ENCODE peak calls at places on chromosome 9, in nine cellular contexts. C is lung, W is A549, S is adrenal gland, D is fibroblast of mammary gland, R is GM06990, H is IMR-90, A is GM12878, F is lower leg skin. N is an unnamed sample.

GRCh38 chr9:23573800-23574199 is 252.2 kb downstream of the ELAVL2 start:
- DNase-seq in S (no peak), D (no peak), A (no peak), W (no peak), R (no peak), C (no peak), H (no peak), F (no peak), N (no peak)

GRCh38 chr9:76658510-76659231 is 105.6 kb upstream of the PCA3 start:
- DNase-seq in R (peak), H (peak), W (peak), S (no peak), A (no peak), D (peak), C (no peak), F (no peak), N (no peak)

GRCh38 chr9:1698991-1699390 is 316.2 kb upstream of the SMARCA2 start:
- DNase-seq in R (no peak), A (no peak), H (no peak), S (no peak), C (no peak), W (no peak), D (no peak), F (no peak), N (no peak)

GRCh38 chr9:105006514-105006913 is 78.6 kb upstream of the ABCA1 start:
- DNase-seq in D (no peak), A (no peak), F (no peak), H (no peak), S (no peak), W (no peak), C (no peak), R (no peak), N (no peak)

GRCh38 chr9:3468407-3469205 is 57.2 kb downstream of the RFX3 start:
- DNase-seq in S (no peak), F (no peak), A (no peak), W (no peak), D (no peak), H (no peak), C (no peak), R (no peak), N (no peak)

GRCh38 chr9:83097633-83098032 is 34.7 kb upstream of the RASEF start:
- DNase-seq in C (no peak), S (no peak), D (no peak), W (no peak), H (no peak), R (no peak), F (no peak), A (no peak), N (no peak)

GRCh38 chr9:3508531-3509374 is 17.0 kb downstream of the RFX3 start:
- DNase-seq in H (peak), A (no peak), S (no peak), W (no peak), F (no peak), R (peak), C (no peak), D (peak), N (no peak)

GRCh38 chr9:3894764-3895163 is 369.0 kb upstream of the RFX3 start:
- DNase-seq in F (no peak), H (peak), A (no peak), C (no peak), W (no peak), S (no peak), R (no peak), D (peak), N (no peak)

GRCh38 chr9:37197158-37198033 is 77.0 kb downstream of the ZCCHC7 start:
- DNase-seq in S (no peak), F (no peak), C (no peak), W (no peak), R (peak), A (peak), H (peak), D (peak), N (no peak)

GRCh38 chr9:70602364-70603019 is 188.0 kb upstream of the KLF9 start:
- DNase-seq in A (peak), S (peak), C (peak), D (peak), R (no peak), W (peak), F (no peak), H (peak), N (peak)

GRCh38 chr9:109817146-109817845 is 37.3 kb downstream of the PALM2AKAP2 start:
- DNase-seq in D (peak), W (no peak), C (no peak), F (no peak), R (no peak), H (peak), S (no peak), A (no peak), N (no peak)

GRCh38 chr9:127366594-127366993 is 30.4 kb upstream of the SLC2A8 start:
- DNase-seq in C (no peak), R (no peak), S (no peak), W (no peak), D (no peak), H (no peak), F (peak), A (no peak), N (no peak)

GRCh38 chr9:79224672-79225433 is 346.9 kb upstream of the TLE4 start:
- DNase-seq in R (no peak), A (no peak), H (peak), S (no peak), C (no peak), W (peak), F (no peak), D (peak), N (no peak)

GRCh38 chr9:95877984-95878383 is 2.5 kb downstream of the ERCC6L2 start:
- DNase-seq in R (no peak), C (no peak), W (no peak), A (no peak), D (no peak), H (no peak), S (no peak), F (no peak), N (no peak)
- TF ChIP-seq CTCF in R (no peak), C (no peak), W (no peak), A (no peak), D (no peak), H (no peak), S (no peak), F (no peak), N (no peak)

DNA sequence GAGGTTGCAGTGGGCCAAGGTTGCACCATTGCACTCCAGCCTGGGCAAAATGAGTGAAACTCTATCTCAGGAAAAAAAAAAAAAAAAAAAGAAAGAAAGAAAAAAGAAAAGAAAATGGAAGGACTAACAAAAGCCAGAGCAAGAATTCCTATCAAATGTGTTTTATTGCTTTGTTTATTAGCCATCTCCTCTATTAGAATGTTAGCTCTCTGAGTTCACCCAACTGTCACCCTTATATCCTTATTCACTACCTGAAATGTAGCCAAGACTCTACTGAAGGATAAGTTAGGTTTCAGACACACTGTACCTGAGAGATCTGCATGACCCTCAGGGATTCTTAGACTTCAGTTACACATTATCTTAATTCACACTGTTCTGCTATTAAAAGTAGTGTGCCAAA is 177.9 kb downstream of the MAPKAP1 start:
- DNase-seq in C (no peak), R (no peak), F (no peak), S (no peak), H (no peak), A (no peak), W (no peak), D (no peak), N (no peak)
- H3K4me3 ChIP-seq in C (no peak), R (no peak), F (no peak), S (no peak), H (no peak), A (no peak), W (no peak), D (no peak), N (no peak)

GRCh38 chr9:133715866-133716563 is 22.1 kb downstream of the SARDH start:
- DNase-seq in R (no peak), S (no peak), D (peak), W (no peak), A (no peak), F (no peak), C (no peak), H (peak), N (no peak)
- TF ChIP-seq CTCF in R (peak), S (no peak), D (peak), W (peak), A (peak), F (no peak), C (no peak), H (peak), N (peak)

GRCh38 chr9:136994180-136994884 is 2.0 kb downstream of the CLIC3 start:
- DNase-seq in F (no peak), W (no peak), S (no peak), H (no peak), D (no peak), R (no peak), C (no peak), A (no peak), N (no peak)
- H3K4me3 ChIP-seq in F (no peak), W (no peak), S (no peak), H (no peak), D (no peak), R (no peak), C (no peak), A (no peak), N (no peak)

GRCh38 chr9:114587345-114588149 is at the start of gene ATP6V1G1:
- DNase-seq in R (peak), S (peak), F (peak), A (peak), D (peak), H (peak), C (peak), W (peak), N (peak)
- TF ChIP-seq CTCF in R (no peak), S (no peak), F (no peak), A (peak), D (peak), H (peak), C (no peak), W (no peak), N (peak)

DNA sequence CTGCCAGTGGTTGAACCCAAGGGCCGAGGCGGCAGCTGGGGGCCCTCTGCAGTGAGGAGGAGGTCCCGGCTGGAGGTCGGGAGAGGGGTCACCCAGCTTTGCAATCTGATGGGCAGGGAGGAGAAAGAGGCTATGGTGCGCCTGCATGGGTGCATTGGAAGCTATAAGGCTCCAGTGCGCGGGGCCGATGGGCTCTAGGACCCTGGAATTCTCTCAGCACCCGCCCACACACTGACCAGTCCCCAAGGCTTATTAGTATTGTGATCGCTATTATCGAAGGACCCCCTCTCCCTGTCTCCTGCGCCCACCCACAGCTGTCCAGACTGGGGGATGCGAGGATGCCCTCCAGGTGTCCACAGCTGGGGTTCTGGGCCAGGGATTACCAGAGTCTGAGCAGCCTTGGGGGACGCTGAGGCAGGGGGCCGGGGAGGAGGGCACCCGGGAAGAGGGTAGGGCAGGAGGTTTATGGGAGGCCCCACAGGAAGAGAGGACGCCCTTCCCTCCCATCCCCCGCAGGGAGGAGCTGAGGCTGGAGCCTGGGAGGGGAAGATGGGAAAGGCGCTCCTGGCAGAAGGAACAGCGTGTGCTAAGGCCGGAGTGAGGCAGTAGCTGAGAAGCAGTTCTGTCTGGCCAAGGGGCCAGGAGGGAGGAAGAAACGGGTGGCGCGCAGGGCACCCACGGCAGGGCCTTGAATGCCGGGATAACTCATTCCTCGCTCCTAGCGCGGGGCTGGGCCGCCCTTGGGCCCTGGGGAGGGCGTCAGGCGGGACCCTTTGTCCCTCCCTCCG is 24.2 kb downstream of the C9orf50 start:
- DNase-seq in W (peak), S (peak), H (peak), F (peak), A (no peak), R (no peak), C (peak), D (peak), N (no peak)
- H3K4me3 ChIP-seq in W (peak), S (peak), H (peak), F (no peak), A (no peak), R (no peak), C (peak), D (peak), N (peak)